ENCODE peak calls at places on chromosomes 11 and 22, in nine cellular contexts. One of them, this sample, is unnamed.

GRCh38 chr22:37241351-37242142 is 2.5 kb downstream of the RAC2 start:
- DNase-seq in uterus: no peak
- DNase-seq in IMR-90: no peak
- DNase-seq in heart left ventricle: no peak
- DNase-seq in stomach: peak; percentile 45
- DNase-seq in testis: no peak
- DNase-seq in prostate gland: no peak
- DNase-seq in lower leg skin: no peak
- DNase-seq in tibial nerve: no peak
- DNase-seq in this sample: no peak

GRCh38 chr22:35425971-35426800 is 26.2 kb downstream of the MCM5 start:
- DNase-seq in IMR-90: peak; percentile 38
- DNase-seq in stomach: no peak
- DNase-seq in uterus: no peak
- DNase-seq in heart left ventricle: no peak
- DNase-seq in lower leg skin: no peak
- DNase-seq in testis: no peak
- DNase-seq in prostate gland: no peak
- DNase-seq in tibial nerve: no peak
- DNase-seq in this sample: no peak

GRCh38 chr11:68471360-68472340 is 11.1 kb downstream of the PPP6R3 start:
- DNase-seq in tibial nerve: no peak
- DNase-seq in stomach: no peak
- DNase-seq in prostate gland: no peak
- DNase-seq in lower leg skin: no peak
- DNase-seq in heart left ventricle: no peak
- DNase-seq in testis: no peak
- DNase-seq in uterus: no peak
- DNase-seq in IMR-90: peak; percentile 29
- DNase-seq in this sample: peak; percentile 77

GRCh38 chr11:7577883-7578242 is 64.1 kb downstream of the PPFIBP2 start:
- DNase-seq in IMR-90: peak; percentile 49
- DNase-seq in tibial nerve: no peak
- DNase-seq in testis: no peak
- DNase-seq in uterus: no peak
- DNase-seq in lower leg skin: no peak
- DNase-seq in stomach: no peak
- DNase-seq in prostate gland: peak; percentile 58
- DNase-seq in heart left ventricle: no peak
- DNase-seq in this sample: no peak

GRCh38 chr11:66646875-66647274 is 8.4 kb downstream of the RBM4 start:
- DNase-seq in prostate gland: no peak
- DNase-seq in lower leg skin: no peak
- DNase-seq in testis: no peak
- DNase-seq in tibial nerve: no peak
- DNase-seq in stomach: no peak
- DNase-seq in heart left ventricle: no peak
- DNase-seq in IMR-90: no peak
- DNase-seq in uterus: no peak
- DNase-seq in this sample: no peak

GRCh38 chr11:109223441-109223840 is 198.5 kb upstream of the C11orf87 start:
- DNase-seq in IMR-90: no peak
- DNase-seq in stomach: no peak
- DNase-seq in tibial nerve: no peak
- DNase-seq in uterus: no peak
- DNase-seq in testis: no peak
- DNase-seq in heart left ventricle: no peak
- DNase-seq in lower leg skin: no peak
- DNase-seq in prostate gland: no peak
- DNase-seq in this sample: no peak

GRCh38 chr11:123594188-123594901 is 60.1 kb downstream of the SCN3B start:
- DNase-seq in tibial nerve: no peak
- DNase-seq in prostate gland: no peak
- DNase-seq in testis: no peak
- DNase-seq in uterus: no peak
- DNase-seq in lower leg skin: no peak
- DNase-seq in IMR-90: peak; percentile 37
- DNase-seq in stomach: no peak
- DNase-seq in heart left ventricle: no peak
- DNase-seq in this sample: peak; percentile 26

GRCh38 chr11:16771350-16772140 is 33.1 kb downstream of the C11orf58 start:
- DNase-seq in uterus: no peak
- DNase-seq in testis: no peak
- DNase-seq in IMR-90: no peak
- DNase-seq in heart left ventricle: no peak
- DNase-seq in tibial nerve: no peak
- DNase-seq in stomach: no peak
- DNase-seq in prostate gland: no peak
- DNase-seq in lower leg skin: no peak
- DNase-seq in this sample: no peak

GRCh38 chr11:4713241-4713640 is 8.7 kb downstream of the MMP26 start:
- DNase-seq in heart left ventricle: no peak
- DNase-seq in lower leg skin: no peak
- DNase-seq in tibial nerve: no peak
- DNase-seq in IMR-90: peak; percentile 21
- DNase-seq in stomach: no peak
- DNase-seq in testis: no peak
- DNase-seq in uterus: no peak
- DNase-seq in prostate gland: peak; percentile 50
- DNase-seq in this sample: no peak

GRCh38 chr11:40032331-40032730 is 1427.1 kb downstream of the LRRC4C start:
- DNase-seq in IMR-90: no peak
- DNase-seq in tibial nerve: no peak
- DNase-seq in heart left ventricle: no peak
- DNase-seq in uterus: no peak
- DNase-seq in prostate gland: no peak
- DNase-seq in lower leg skin: no peak
- DNase-seq in stomach: no peak
- DNase-seq in testis: no peak
- DNase-seq in this sample: no peak

GRCh38 chr22:48492371-48493320 is 1335.0 kb downstream of the BRD1 start:
- DNase-seq in uterus: peak; percentile 60
- DNase-seq in prostate gland: peak; percentile 63
- DNase-seq in lower leg skin: peak; percentile 54
- DNase-seq in stomach: peak; percentile 43
- DNase-seq in testis: peak; percentile 88
- DNase-seq in tibial nerve: peak; percentile 75
- DNase-seq in heart left ventricle: peak; percentile 45
- DNase-seq in IMR-90: peak; percentile 57
- DNase-seq in this sample: peak; percentile 77

GRCh38 chr11:88103337-88104206 is 71.7 kb downstream of the RAB38 start:
- DNase-seq in uterus: no peak
- DNase-seq in testis: peak; percentile 52
- DNase-seq in prostate gland: no peak
- DNase-seq in stomach: no peak
- DNase-seq in heart left ventricle: no peak
- DNase-seq in IMR-90: peak; percentile 58
- DNase-seq in tibial nerve: no peak
- DNase-seq in lower leg skin: no peak
- DNase-seq in this sample: peak; percentile 3

GRCh38 chr11:70007796-70008195 is 70.3 kb upstream of the ANO1 start:
- DNase-seq in stomach: no peak
- DNase-seq in testis: no peak
- DNase-seq in IMR-90: peak; percentile 37
- DNase-seq in heart left ventricle: no peak
- DNase-seq in tibial nerve: no peak
- DNase-seq in lower leg skin: no peak
- DNase-seq in uterus: no peak
- DNase-seq in prostate gland: no peak
- DNase-seq in this sample: no peak

GRCh38 chr11:45060707-45061106 is 85.7 kb upstream of the PRDM11 start:
- DNase-seq in testis: no peak
- DNase-seq in lower leg skin: no peak
- DNase-seq in IMR-90: no peak
- DNase-seq in heart left ventricle: no peak
- DNase-seq in uterus: no peak
- DNase-seq in prostate gland: no peak
- DNase-seq in tibial nerve: no peak
- DNase-seq in stomach: no peak
- DNase-seq in this sample: no peak

DNA sequence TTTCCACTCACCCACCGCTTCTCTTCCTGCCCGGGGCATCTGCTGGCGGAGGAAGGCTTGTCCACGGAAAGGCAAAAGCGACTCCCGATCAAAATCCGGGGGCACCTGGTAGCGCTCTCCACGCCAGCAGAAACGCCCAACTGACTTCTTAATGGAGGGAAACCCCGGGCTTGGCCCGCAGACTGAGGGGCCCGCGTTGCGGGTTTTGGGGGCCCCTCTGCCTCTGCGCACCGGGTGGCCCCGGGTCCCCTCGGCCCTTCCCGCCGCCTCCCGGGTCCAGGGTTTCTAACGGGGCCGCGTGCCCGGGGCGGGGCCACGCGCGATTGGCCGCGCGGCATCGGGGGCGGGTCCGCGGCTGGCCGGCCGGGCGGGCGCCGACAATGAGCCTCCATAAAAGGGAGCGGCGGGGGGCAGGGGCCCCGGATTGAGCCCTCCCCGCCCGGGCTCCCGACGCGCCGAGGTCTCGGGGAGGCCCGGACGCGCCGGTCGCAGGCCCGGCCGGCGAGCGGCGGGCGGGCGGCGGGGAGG is at the start of gene SPINDOC:
- DNase-seq in tibial nerve: peak; percentile 54
- DNase-seq in IMR-90: peak; percentile 47
- DNase-seq in heart left ventricle: peak; percentile 85
- DNase-seq in testis: peak; percentile 80
- DNase-seq in lower leg skin: peak; percentile 35
- DNase-seq in uterus: peak; percentile 79
- DNase-seq in prostate gland: peak; percentile 74
- DNase-seq in stomach: peak; percentile 80
- DNase-seq in this sample: peak; percentile 89
- TF ChIP-seq POLR2A in tibial nerve: peak; percentile 45
- TF ChIP-seq POLR2A in IMR-90: peak; percentile 83
- TF ChIP-seq POLR2A in heart left ventricle: no peak
- TF ChIP-seq POLR2A in testis: no peak
- TF ChIP-seq POLR2A in lower leg skin: no peak
- TF ChIP-seq POLR2A in uterus: no peak
- TF ChIP-seq POLR2A in prostate gland: peak; percentile 53
- TF ChIP-seq POLR2A in stomach: no peak
- TF ChIP-seq POLR2A in this sample: peak; percentile 89

GRCh38 chr22:27724706-27725105 is 76.8 kb downstream of the MN1 start:
- DNase-seq in IMR-90: peak; percentile 10
- DNase-seq in lower leg skin: no peak
- DNase-seq in testis: no peak
- DNase-seq in uterus: no peak
- DNase-seq in tibial nerve: no peak
- DNase-seq in prostate gland: no peak
- DNase-seq in stomach: no peak
- DNase-seq in heart left ventricle: no peak
- DNase-seq in this sample: no peak

GRCh38 chr22:27727673-27728451 is 73.7 kb downstream of the MN1 start:
- DNase-seq in prostate gland: no peak
- DNase-seq in heart left ventricle: no peak
- DNase-seq in tibial nerve: no peak
- DNase-seq in IMR-90: no peak
- DNase-seq in testis: no peak
- DNase-seq in lower leg skin: no peak
- DNase-seq in stomach: no peak
- DNase-seq in uterus: no peak
- DNase-seq in this sample: no peak

GRCh38 chr22:27726344-27726725 is 75.2 kb downstream of the MN1 start:
- DNase-seq in tibial nerve: no peak
- DNase-seq in uterus: no peak
- DNase-seq in prostate gland: no peak
- DNase-seq in stomach: no peak
- DNase-seq in heart left ventricle: peak; percentile 54
- DNase-seq in lower leg skin: no peak
- DNase-seq in testis: no peak
- DNase-seq in IMR-90: no peak
- DNase-seq in this sample: no peak

GRCh38 chr22:27724181-27724580 is 77.4 kb downstream of the MN1 start:
- DNase-seq in lower leg skin: no peak
- DNase-seq in tibial nerve: no peak
- DNase-seq in prostate gland: no peak
- DNase-seq in uterus: no peak
- DNase-seq in IMR-90: no peak
- DNase-seq in stomach: no peak
- DNase-seq in testis: no peak
- DNase-seq in heart left ventricle: no peak
- DNase-seq in this sample: no peak

DNA sequence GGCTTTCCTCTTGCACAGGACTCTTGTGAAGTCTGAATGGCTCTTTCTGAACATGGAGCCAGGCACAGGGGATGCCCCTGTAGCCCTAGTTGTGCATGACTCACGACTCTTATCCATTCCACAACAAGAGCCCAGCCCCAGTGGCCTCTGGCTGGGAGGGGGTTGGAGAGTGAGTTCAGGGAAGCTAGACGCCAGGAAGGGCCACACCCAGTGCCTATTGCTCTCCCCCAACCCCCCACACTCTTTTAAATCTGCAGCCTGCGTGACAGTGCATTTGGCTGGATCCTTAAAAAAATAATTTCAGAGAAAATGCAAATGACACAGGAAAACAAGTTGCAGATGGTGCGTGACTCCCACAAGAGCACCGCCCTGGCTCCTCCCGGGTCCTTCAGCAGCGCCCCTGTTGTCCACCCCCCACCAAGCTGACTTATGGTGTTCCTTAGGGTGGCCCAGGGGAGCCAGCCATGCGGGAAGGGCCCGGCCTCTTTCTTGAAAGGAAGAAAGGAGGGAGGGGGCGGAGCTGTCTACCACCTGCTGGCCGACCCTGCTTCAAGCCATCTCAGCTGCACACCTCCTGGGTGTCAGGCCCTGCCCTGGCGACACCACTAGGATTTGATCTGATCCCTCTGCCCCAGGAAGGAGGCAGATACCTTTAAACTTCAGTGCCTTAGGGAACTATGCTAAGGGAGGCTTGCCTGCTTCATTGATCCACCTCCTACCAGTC is 74.7 kb downstream of the MN1 start:
- DNase-seq in uterus: peak; percentile 53
- DNase-seq in prostate gland: no peak
- DNase-seq in IMR-90: peak; percentile 34
- DNase-seq in tibial nerve: no peak
- DNase-seq in lower leg skin: peak; percentile 55
- DNase-seq in stomach: peak; percentile 56
- DNase-seq in testis: peak; percentile 60
- DNase-seq in heart left ventricle: peak; percentile 88
- DNase-seq in this sample: peak; percentile 42
- TF ChIP-seq POLR2A in uterus: no peak
- TF ChIP-seq POLR2A in prostate gland: no peak
- TF ChIP-seq POLR2A in IMR-90: no peak
- TF ChIP-seq POLR2A in tibial nerve: no peak
- TF ChIP-seq POLR2A in lower leg skin: no peak
- TF ChIP-seq POLR2A in stomach: no peak
- TF ChIP-seq POLR2A in testis: no peak
- TF ChIP-seq POLR2A in heart left ventricle: no peak
- TF ChIP-seq POLR2A in this sample: no peak

GRCh38 chr11:83724704-83725114 is 438.5 kb upstream of the CCDC90B start:
- DNase-seq in lower leg skin: peak; percentile 51
- DNase-seq in tibial nerve: peak; percentile 23
- DNase-seq in uterus: peak; percentile 34
- DNase-seq in prostate gland: peak; percentile 80
- DNase-seq in testis: peak; percentile 31
- DNase-seq in IMR-90: no peak
- DNase-seq in heart left ventricle: no peak
- DNase-seq in stomach: peak; percentile 78
- DNase-seq in this sample: no peak
- TF ChIP-seq POLR2A in lower leg skin: no peak
- TF ChIP-seq POLR2A in tibial nerve: no peak
- TF ChIP-seq POLR2A in uterus: no peak
- TF ChIP-seq POLR2A in prostate gland: no peak
- TF ChIP-seq POLR2A in testis: no peak
- TF ChIP-seq POLR2A in IMR-90: no peak
- TF ChIP-seq POLR2A in heart left ventricle: no peak
- TF ChIP-seq POLR2A in stomach: no peak
- TF ChIP-seq POLR2A in this sample: no peak

GRCh38 chr11:59560702-59561469 is 49.5 kb downstream of the OR4D9 start:
- DNase-seq in prostate gland: peak; percentile 86
- DNase-seq in tibial nerve: peak; percentile 82
- DNase-seq in uterus: peak; percentile 83
- DNase-seq in lower leg skin: peak; percentile 87
- DNase-seq in IMR-90: peak; percentile 82
- DNase-seq in stomach: peak; percentile 86
- DNase-seq in testis: peak; percentile 93
- DNase-seq in heart left ventricle: peak; percentile 91
- DNase-seq in this sample: no peak
- TF ChIP-seq POLR2A in prostate gland: no peak
- TF ChIP-seq POLR2A in tibial nerve: peak; percentile 55
- TF ChIP-seq POLR2A in uterus: no peak
- TF ChIP-seq POLR2A in lower leg skin: no peak
- TF ChIP-seq POLR2A in IMR-90: no peak
- TF ChIP-seq POLR2A in stomach: no peak
- TF ChIP-seq POLR2A in testis: no peak
- TF ChIP-seq POLR2A in heart left ventricle: no peak
- TF ChIP-seq POLR2A in this sample: peak; percentile 52

This sample was measured in H54.